ENCODE peak calls at places on chromosomes 13 and 19, in ten cellular contexts. U is fibroblast of the aortic adventitia, F is astrocyte of the spinal cord, J is hepatocyte, D is lower leg skin, N is heart right ventricle, Z is keratinocyte, X is stomach, L is choroid plexus epithelial cell, B is A549. V is an unnamed sample.

GRCh38 chr19:8858260-8858659 is 26.1 kb downstream of the MBD3L1 start:
- DNase-seq in F (no peak), L (no peak), U (no peak), X (no peak), Z (no peak), N (no peak), B (no peak), D (no peak), J (no peak), V (no peak)

GRCh38 chr19:17337675-17338439 is 504 bp downstream of the GTPBP3 start:
- DNase-seq in U (no peak), D (no peak), F (no peak), J (no peak), X (no peak), Z (no peak), N (no peak), L (no peak), B (no peak), V (no peak)

GRCh38 chr13:84563611-84564010 is 681.3 kb upstream of the SLITRK1 start:
- DNase-seq in N (no peak), L (no peak), U (no peak), B (no peak), J (no peak), Z (no peak), X (no peak), F (no peak), D (no peak), V (no peak)

GRCh38 chr19:3603121-3603841 is 3.4 kb downstream of the TBXA2R start:
- DNase-seq in B (no peak), L (no peak), Z (no peak), J (no peak), U (no peak), D (no peak), X (no peak), F (no peak), N (no peak), V (no peak)

GRCh38 chr13:44934724-44935123 is 54.5 kb downstream of the NUFIP1 start:
- DNase-seq in U (peak), Z (peak), L (peak), X (no peak), N (no peak), B (no peak), F (peak), D (no peak), J (no peak), V (no peak)

GRCh38 chr13:44854264-44855060 is 134.8 kb downstream of the NUFIP1 start:
- DNase-seq in U (no peak), X (peak), Z (no peak), D (no peak), N (peak), F (no peak), J (peak), L (no peak), B (no peak), V (no peak)

GRCh38 chr19:21328402-21328801 is 808 bp downstream of the ZNF708 start:
- DNase-seq in Z (no peak), J (no peak), L (peak), N (no peak), F (no peak), B (no peak), X (no peak), U (peak), D (no peak), V (no peak)

GRCh38 chr19:50695251-50696064 is 24.1 kb downstream of the SHANK1 start:
- DNase-seq in B (peak), N (no peak), L (no peak), F (no peak), Z (no peak), J (peak), D (no peak), U (no peak), X (no peak), V (no peak)

GRCh38 chr13:73987618-73988017 is 146.6 kb downstream of the KLF12 start:
- DNase-seq in J (no peak), B (no peak), D (no peak), F (no peak), U (no peak), N (no peak), Z (no peak), L (no peak), X (no peak), V (no peak)

GRCh38 chr19:1924320-1924961 is 16.5 kb upstream of the CSNK1G2 start:
- DNase-seq in Z (no peak), J (no peak), L (no peak), N (no peak), U (no peak), X (no peak), F (no peak), B (no peak), D (no peak), V (no peak)

GRCh38 chr19:8116437-8117293 is 32.7 kb downstream of the FBN3 start:
- DNase-seq in J (no peak), N (no peak), U (no peak), Z (no peak), B (no peak), F (no peak), X (no peak), D (no peak), L (no peak), V (no peak)

GRCh38 chr19:49224856-49225255 is 67.3 kb downstream of the TRPM4 start:
- DNase-seq in N (peak), B (peak), Z (no peak), U (peak), X (peak), J (peak), D (no peak), L (peak), F (peak), V (peak)

GRCh38 chr19:12939292-12939606 is 840 bp downstream of the CALR start:
- DNase-seq in L (peak), N (no peak), U (peak), Z (no peak), F (no peak), X (no peak), D (no peak), B (no peak), J (no peak), V (no peak)

GRCh38 chr13:113153810-113154748 is 4.4 kb upstream of the PROZ start:
- DNase-seq in Z (no peak), F (peak), X (peak), L (peak), J (peak), N (peak), B (peak), D (peak), U (peak), V (peak)

GRCh38 chr19:7618366-7618765 is 11.0 kb downstream of the XAB2 start:
- DNase-seq in J (peak), X (peak), F (no peak), D (no peak), L (no peak), B (peak), U (peak), Z (no peak), N (no peak), V (no peak)

GRCh38 chr13:43730642-43731041 is 56.1 kb downstream of the ENOX1 start:
- DNase-seq in N (peak), Z (no peak), B (no peak), J (peak), D (no peak), F (peak), X (no peak), L (peak), U (peak), V (no peak)

GRCh38 chr13:72221276-72221962 is 354.4 kb upstream of the DACH1 start:
- DNase-seq in J (peak), X (no peak), N (no peak), D (no peak), B (peak), U (no peak), Z (peak), F (no peak), L (peak), V (no peak)

GRCh38 chr13:50129923-50130685 is 114.9 kb downstream of the KCNRG start:
- DNase-seq in L (peak), D (no peak), Z (no peak), B (peak), U (peak), F (peak), X (no peak), N (peak), J (peak), V (no peak)

GRCh38 chr19:36051637-36052036 is 2.4 kb downstream of the THAP8 start:
- DNase-seq in F (no peak), N (no peak), U (no peak), D (no peak), Z (no peak), L (no peak), J (no peak), X (no peak), B (no peak), V (no peak)

GRCh38 chr19:33273881-33274662 is 28.3 kb downstream of the CEBPA start:
- DNase-seq in N (no peak), U (peak), B (peak), J (peak), D (no peak), L (peak), Z (peak), F (peak), X (peak), V (peak)

GRCh38 chr13:114106526-114106925 is 25.9 kb downstream of the RASA3 start:
- DNase-seq in F (no peak), D (no peak), L (no peak), U (no peak), B (no peak), X (no peak), Z (no peak), N (no peak), J (no peak), V (peak)

GRCh38 chr19:4635763-4636135 is 3.6 kb upstream of the TNFAIP8L1 start:
- DNase-seq in Z (no peak), J (no peak), U (peak), F (no peak), N (no peak), L (no peak), D (no peak), X (no peak), B (no peak), V (no peak)

GRCh38 chr19:48806518-48806817 is 4.4 kb downstream of the BCAT2 start:
- DNase-seq in F (peak), D (no peak), B (no peak), L (no peak), J (no peak), X (peak), N (no peak), Z (no peak), U (no peak), V (no peak)

GRCh38 chr19:17598953-17599352 is 43.5 kb downstream of the COLGALT1 start:
- DNase-seq in L (no peak), F (no peak), D (no peak), N (no peak), U (no peak), X (no peak), Z (no peak), J (no peak), B (no peak), V (no peak)

GRCh38 chr13:83151308-83151660 is 731.0 kb downstream of the SLITRK1 start:
- DNase-seq in Z (no peak), J (no peak), U (peak), F (no peak), X (no peak), D (no peak), L (peak), N (no peak), B (no peak), V (no peak)

GRCh38 chr19:45173816-45174215 is 4.2 kb downstream of the TRAPPC6A start:
- DNase-seq in N (no peak), D (no peak), Z (no peak), L (no peak), U (no peak), F (peak), B (no peak), X (no peak), J (no peak), V (no peak)

GRCh38 chr13:110470272-110471009 is 91.1 kb downstream of the RAB20 start:
- DNase-seq in N (no peak), Z (no peak), F (no peak), X (no peak), J (no peak), U (no peak), D (no peak), B (no peak), L (peak), V (peak)

GRCh38 chr19:37355901-37356300 is 15.0 kb upstream of the ZNF527 start:
- DNase-seq in U (no peak), F (no peak), Z (no peak), J (no peak), N (no peak), B (no peak), D (no peak), X (no peak), L (no peak), V (no peak)

GRCh38 chr19:13062317-13062716 is 40.3 kb downstream of the LYL1 start:
- DNase-seq in F (no peak), X (no peak), L (no peak), D (no peak), B (no peak), N (no peak), U (no peak), Z (no peak), J (no peak), V (no peak)

GRCh38 chr19:16445238-16446107 is 26.3 kb downstream of the EPS15L1 start:
- DNase-seq in N (no peak), B (no peak), J (no peak), U (no peak), L (peak), Z (no peak), D (no peak), X (no peak), F (peak), V (peak)

GRCh38 chr13:84896128-84896527 is 903.1 kb downstream of the SLITRK6 start:
- DNase-seq in F (peak), D (no peak), J (peak), X (no peak), U (peak), B (peak), L (peak), Z (no peak), N (no peak), V (no peak)

GRCh38 chr13:100675660-100676129 is 1.1 kb upstream of the TMTC4 start:
- DNase-seq in J (no peak), B (no peak), L (no peak), D (no peak), Z (no peak), F (no peak), N (no peak), U (peak), X (no peak), V (no peak)

GRCh38 chr13:97367016-97367415 is 67.0 kb upstream of the RAP2A start:
- DNase-seq in L (peak), D (no peak), Z (no peak), N (no peak), F (peak), U (no peak), J (no peak), X (no peak), B (no peak), V (no peak)

GRCh38 chr13:95295026-95295425 is 6.2 kb downstream of the ABCC4 start:
- DNase-seq in B (no peak), F (no peak), Z (no peak), L (no peak), D (no peak), N (no peak), U (no peak), X (no peak), J (no peak), V (no peak)

GRCh38 chr19:47601180-47601904 is 7.6 kb upstream of the BICRA start:
- DNase-seq in F (no peak), U (no peak), N (no peak), J (peak), Z (no peak), L (no peak), B (no peak), X (peak), D (peak), V (no peak)

GRCh38 chr19:47603706-47604310 is 5.1 kb upstream of the BICRA start:
- DNase-seq in B (no peak), L (no peak), D (no peak), X (no peak), F (no peak), Z (no peak), N (no peak), U (no peak), J (no peak), V (no peak)

GRCh38 chr19:47595937-47596336 is 13.0 kb upstream of the BICRA start:
- DNase-seq in N (no peak), Z (no peak), U (no peak), X (no peak), B (no peak), D (no peak), L (no peak), F (no peak), J (no peak), V (peak)

GRCh38 chr19:47598407-47599349 is 10.3 kb upstream of the BICRA start:
- DNase-seq in X (peak), B (peak), N (no peak), L (peak), U (peak), D (peak), F (peak), Z (no peak), J (peak), V (no peak)

DNA sequence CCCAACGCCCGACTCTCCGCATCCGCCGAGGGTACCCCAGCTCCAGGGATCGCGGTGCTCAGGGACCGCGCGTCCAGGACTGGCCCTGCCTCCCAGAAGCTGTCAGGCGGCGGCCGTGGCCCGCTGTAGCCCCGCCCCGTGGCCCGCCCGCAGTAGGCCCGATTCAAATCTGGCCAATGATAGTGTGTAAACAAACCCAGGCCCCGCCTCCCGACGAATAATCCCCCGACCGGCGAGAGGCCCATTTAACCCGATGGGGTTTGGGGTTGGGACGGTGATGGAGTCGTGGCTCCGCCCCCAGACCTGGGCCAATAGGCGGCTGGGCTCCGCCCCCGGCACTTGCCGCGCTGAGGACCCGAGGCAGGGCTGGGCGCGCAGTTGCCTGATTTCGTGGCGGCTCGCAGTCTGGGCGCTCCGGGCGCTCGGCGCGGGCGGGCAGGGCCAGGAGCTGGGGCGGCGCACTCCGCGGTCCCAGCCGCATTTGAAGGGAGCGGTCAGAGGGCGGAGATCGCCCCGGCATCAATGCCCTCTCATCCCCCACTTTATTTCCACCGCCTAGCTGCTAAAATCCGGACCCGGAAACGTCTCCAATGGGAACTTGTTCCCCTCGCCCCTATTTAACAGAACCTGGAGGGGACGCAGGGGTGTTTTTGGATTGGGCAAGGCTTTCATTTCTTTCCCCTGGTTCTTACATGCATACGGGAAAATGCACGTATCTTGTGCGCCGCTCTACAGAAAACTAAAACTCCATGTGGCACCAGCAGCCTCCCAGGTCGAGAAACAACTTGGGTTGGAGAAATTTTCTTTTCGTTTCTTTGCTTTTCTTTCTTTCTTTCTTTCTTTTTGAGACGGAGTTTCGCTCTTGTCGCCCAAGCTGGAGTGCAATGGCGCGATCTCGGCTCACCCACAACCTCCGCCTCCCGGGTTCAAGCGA is 8.4 kb upstream of the BICRA start:
- DNase-seq in D (peak), B (peak), F (peak), U (peak), N (peak), J (peak), X (peak), L (peak), Z (peak), V (peak)
- TF ChIP-seq CTCF in D (no peak), B (no peak), F (no peak), U (no peak), N (no peak), J (no peak), X (peak), L (no peak), Z (no peak), V (no peak)

GRCh38 chr13:32309312-32309711 is 5.9 kb downstream of the ZAR1L start:
- DNase-seq in N (no peak), Z (no peak), J (no peak), D (no peak), X (no peak), U (no peak), L (peak), B (no peak), F (no peak), V (no peak)
- TF ChIP-seq CTCF in N (no peak), Z (no peak), J (no peak), D (no peak), X (no peak), U (no peak), L (no peak), B (no peak), F (no peak), V (no peak)

GRCh38 chr19:34835952-34836351 is 62.9 kb upstream of the ZNF599 start:
- DNase-seq in L (no peak), U (no peak), D (no peak), F (no peak), X (no peak), B (no peak), N (no peak), Z (no peak), J (no peak), V (no peak)

GRCh38 chr19:34838753-34839431 is 65.9 kb upstream of the ZNF599 start:
- DNase-seq in D (no peak), N (peak), X (peak), L (peak), F (no peak), J (peak), B (peak), Z (no peak), U (peak), V (no peak)

GRCh38 chr19:34841780-34842179 is 68.8 kb upstream of the ZNF599 start:
- DNase-seq in N (no peak), J (no peak), U (no peak), D (no peak), L (no peak), X (no peak), Z (no peak), B (no peak), F (no peak), V (no peak)

GRCh38 chr19:34837262-34837661 is 64.2 kb upstream of the ZNF599 start:
- DNase-seq in X (peak), B (no peak), F (no peak), N (peak), L (peak), Z (no peak), D (no peak), J (peak), U (no peak), V (no peak)

DNA sequence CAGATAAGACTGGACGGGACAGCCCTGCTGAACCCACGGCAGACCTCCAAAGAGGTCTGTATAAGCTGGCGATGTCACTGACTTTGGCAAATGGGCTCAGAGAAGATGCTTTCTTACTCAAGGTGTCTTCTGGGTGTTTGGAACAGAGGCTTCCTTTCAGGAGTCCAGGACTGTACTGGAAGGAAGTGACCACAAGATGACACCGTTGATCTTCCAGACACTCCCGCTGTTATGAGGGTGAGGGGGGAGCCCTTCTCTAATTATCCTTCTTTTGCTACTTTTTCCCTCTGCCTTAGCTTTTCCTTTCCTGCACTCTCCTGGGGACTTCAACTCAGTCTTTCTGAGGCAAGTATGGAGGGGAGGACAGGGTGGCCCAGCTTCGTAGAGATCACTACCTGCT is 65.2 kb upstream of the ZNF599 start:
- DNase-seq in B (peak), F (no peak), J (peak), N (no peak), D (no peak), U (no peak), Z (no peak), L (peak), X (peak), V (no peak)
- TF ChIP-seq CTCF in B (peak), F (peak), J (peak), N (no peak), D (no peak), U (no peak), Z (no peak), L (no peak), X (no peak), V (no peak)

DNA sequence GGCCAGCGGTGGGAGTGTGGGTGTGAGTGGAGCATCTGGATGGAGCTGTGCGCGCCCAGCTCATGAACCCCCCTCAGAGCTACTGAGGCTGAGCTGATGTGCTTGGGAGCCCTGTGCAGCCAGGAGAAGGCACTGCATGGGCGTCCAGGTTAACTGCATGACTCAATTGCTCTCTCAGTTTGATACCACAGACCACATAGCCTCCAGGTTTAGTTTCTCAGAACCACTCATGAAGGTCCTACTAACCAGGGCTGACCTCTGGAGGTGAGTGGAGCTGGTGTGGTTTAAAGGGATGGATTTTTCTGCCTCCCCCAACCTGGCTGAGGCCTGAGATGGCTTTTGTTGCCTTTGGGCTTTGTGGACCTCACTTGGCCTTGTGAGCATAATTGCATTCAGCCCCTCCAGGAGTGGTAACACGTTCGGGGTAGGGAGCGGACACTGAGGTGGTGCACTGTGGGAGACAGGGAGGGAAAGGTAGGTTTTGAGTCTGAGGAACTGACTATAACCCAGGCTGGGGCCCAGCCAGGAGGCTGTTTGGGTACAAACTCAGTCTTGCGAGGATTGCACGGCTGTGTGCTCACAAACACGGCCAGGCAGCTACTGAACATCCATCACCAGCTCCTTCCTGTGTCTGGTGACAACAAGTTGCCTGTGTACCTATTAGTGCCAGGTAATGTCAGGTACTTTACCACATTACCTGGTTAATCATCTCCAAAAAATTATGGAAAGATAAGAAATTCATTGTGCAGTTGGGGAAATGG is 97.5 kb downstream of the RGCC start:
- DNase-seq in F (no peak), N (no peak), Z (no peak), B (no peak), L (no peak), U (no peak), J (no peak), X (no peak), D (no peak), V (no peak)
- TF ChIP-seq CTCF in F (no peak), N (no peak), Z (no peak), B (no peak), L (no peak), U (no peak), J (no peak), X (no peak), D (no peak), V (no peak)